ENCODE peak calls at places on chromosomes 3 and 15, in nine cellular contexts. L is H9, R is PC-9, D is nephron progenitor cell, G is IMR-90, C is AG10803, A is colonic mucosa, J is OCI-LY7, K is GM06990. P is an unnamed sample.

GRCh38 chr15:65956307-65956706 is 87.0 kb downstream of the RAB11A start:
- DNase-seq in L (no peak), R (no peak), D (no peak), G (no peak), C (no peak), A (no peak), J (no peak), K (no peak), P (no peak)

GRCh38 chr15:74422370-74422722 is 11.4 kb downstream of the SEMA7A start:
- DNase-seq in L (no peak), R (no peak), D (no peak), G (no peak), C (no peak), A (no peak), J (no peak), K (no peak), P (no peak)

GRCh38 chr3:156718622-156719300 is 44.4 kb downstream of the TIPARP start:
- DNase-seq in L (no peak), R (peak), D (no peak), G (peak), C (peak), A (no peak), J (no peak), K (no peak), P (no peak)

GRCh38 chr15:51077565-51078153 is 17.0 kb downstream of the TNFAIP8L3 start:
- DNase-seq in L (peak), R (no peak), D (peak), G (no peak), C (peak), A (peak), J (peak), K (peak), P (peak)

GRCh38 chr15:42964476-42964875 is 43.9 kb upstream of the TTBK2 start:
- DNase-seq in L (no peak), R (no peak), D (no peak), G (no peak), C (no peak), A (no peak), J (no peak), K (no peak), P (no peak)

GRCh38 chr15:26453914-26454313 is 319.0 kb downstream of the GABRB3 start:
- DNase-seq in L (peak), R (no peak), D (peak), G (no peak), C (no peak), A (no peak), J (no peak), K (no peak), P (no peak)

GRCh38 chr3:10706156-10707088 is 109.6 kb upstream of the SLC6A11 start:
- DNase-seq in L (peak), R (no peak), D (no peak), G (no peak), C (no peak), A (no peak), J (peak), K (no peak), P (no peak)

GRCh38 chr3:150998996-150999395 is 26.5 kb upstream of the CLRN1 start:
- DNase-seq in L (no peak), R (no peak), D (no peak), G (no peak), C (no peak), A (no peak), J (no peak), K (no peak), P (no peak)

GRCh38 chr3:10870296-10870695 is 54.3 kb downstream of the SLC6A11 start:
- DNase-seq in L (no peak), R (no peak), D (no peak), G (no peak), C (no peak), A (no peak), J (no peak), K (no peak), P (no peak)

GRCh38 chr3:100588251-100588650 is 21.1 kb upstream of the ADGRG7 start:
- DNase-seq in L (no peak), R (no peak), D (no peak), G (no peak), C (no peak), A (no peak), J (no peak), K (no peak), P (no peak)

GRCh38 chr15:99967841-99968371 is 234.7 kb upstream of the LYSMD4 start:
- DNase-seq in L (no peak), R (no peak), D (no peak), G (no peak), C (no peak), A (no peak), J (no peak), K (no peak), P (no peak)

GRCh38 chr15:20106026-20106425 is 435.6 kb downstream of the GOLGA6L6 start:
- DNase-seq in L (peak), R (peak), D (no peak), G (no peak), C (no peak), A (no peak), J (no peak), K (no peak), P (no peak)

GRCh38 chr15:66169023-66169422 is 84.5 kb downstream of the MEGF11 start:
- DNase-seq in L (no peak), R (no peak), D (no peak), G (no peak), C (no peak), A (no peak), J (peak), K (peak), P (no peak)

GRCh38 chr3:15313461-15313860 is 18.9 kb downstream of the SH3BP5 start:
- DNase-seq in L (no peak), R (no peak), D (no peak), G (no peak), C (no peak), A (no peak), J (no peak), K (no peak), P (no peak)

GRCh38 chr3:42988566-42988965 is 9.5 kb downstream of the GASK1A start:
- DNase-seq in L (no peak), R (no peak), D (no peak), G (no peak), C (no peak), A (no peak), J (no peak), K (no peak), P (no peak)

GRCh38 chr3:171028025-171028778 is 1.7 kb upstream of the SLC2A2 start:
- DNase-seq in L (peak), R (peak), D (peak), G (peak), C (peak), A (peak), J (no peak), K (no peak), P (no peak)

GRCh38 chr15:70208332-70208731 is 110.6 kb upstream of the TLE3 start:
- DNase-seq in L (peak), R (no peak), D (no peak), G (no peak), C (no peak), A (no peak), J (no peak), K (no peak), P (no peak)

GRCh38 chr15:31372635-31373091 is 46.0 kb downstream of the KLF13 start:
- DNase-seq in L (peak), R (no peak), D (peak), G (peak), C (peak), A (no peak), J (no peak), K (no peak), P (no peak)

GRCh38 chr3:18442743-18443669 is 17.9 kb upstream of the SATB1 start:
- DNase-seq in L (no peak), R (no peak), D (peak), G (no peak), C (no peak), A (no peak), J (no peak), K (no peak), P (no peak)

GRCh38 chr15:77121599-77121998 is 50.7 kb upstream of the TSPAN3 start:
- DNase-seq in L (no peak), R (no peak), D (no peak), G (no peak), C (no peak), A (no peak), J (no peak), K (no peak), P (no peak)

GRCh38 chr15:79942656-79943481 is 28.1 kb downstream of the BCL2A1 start:
- DNase-seq in L (no peak), R (no peak), D (no peak), G (peak), C (no peak), A (no peak), J (no peak), K (no peak), P (no peak)

GRCh38 chr15:77530576-77530975 is 102.1 kb downstream of the LINGO1 start:
- DNase-seq in L (no peak), R (peak), D (no peak), G (no peak), C (peak), A (no peak), J (no peak), K (no peak), P (no peak)

GRCh38 chr3:41649129-41649739 is 312.7 kb downstream of the ULK4 start:
- DNase-seq in L (no peak), R (no peak), D (no peak), G (no peak), C (no peak), A (no peak), J (no peak), K (no peak), P (no peak)

DNA sequence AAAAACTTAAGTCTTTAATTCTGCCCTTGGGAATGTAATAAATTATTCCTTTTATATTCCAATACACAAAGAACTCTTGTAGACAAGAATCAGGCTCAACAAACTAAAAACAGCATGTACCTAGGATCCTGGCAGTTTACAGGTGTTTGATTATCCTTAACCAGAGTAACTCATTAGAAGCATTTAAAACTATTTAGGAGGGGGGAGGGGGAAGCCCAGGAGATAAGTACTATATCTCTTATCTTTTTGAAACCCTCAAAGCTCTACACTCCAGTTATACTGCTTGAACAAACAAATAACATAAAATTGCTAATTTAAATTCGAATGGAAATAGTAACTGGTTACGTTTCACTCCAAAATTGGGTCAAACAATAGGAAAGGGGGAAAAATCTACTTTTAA is 1.9 kb downstream of the CNBP start:
- DNase-seq in L (no peak), R (no peak), D (no peak), G (no peak), C (no peak), A (no peak), J (no peak), K (no peak), P (no peak)
- TF ChIP-seq CTCF in L (no peak), R (no peak), D (no peak), G (no peak), C (no peak), A (no peak), J (no peak), K (no peak), P (no peak)

DNA sequence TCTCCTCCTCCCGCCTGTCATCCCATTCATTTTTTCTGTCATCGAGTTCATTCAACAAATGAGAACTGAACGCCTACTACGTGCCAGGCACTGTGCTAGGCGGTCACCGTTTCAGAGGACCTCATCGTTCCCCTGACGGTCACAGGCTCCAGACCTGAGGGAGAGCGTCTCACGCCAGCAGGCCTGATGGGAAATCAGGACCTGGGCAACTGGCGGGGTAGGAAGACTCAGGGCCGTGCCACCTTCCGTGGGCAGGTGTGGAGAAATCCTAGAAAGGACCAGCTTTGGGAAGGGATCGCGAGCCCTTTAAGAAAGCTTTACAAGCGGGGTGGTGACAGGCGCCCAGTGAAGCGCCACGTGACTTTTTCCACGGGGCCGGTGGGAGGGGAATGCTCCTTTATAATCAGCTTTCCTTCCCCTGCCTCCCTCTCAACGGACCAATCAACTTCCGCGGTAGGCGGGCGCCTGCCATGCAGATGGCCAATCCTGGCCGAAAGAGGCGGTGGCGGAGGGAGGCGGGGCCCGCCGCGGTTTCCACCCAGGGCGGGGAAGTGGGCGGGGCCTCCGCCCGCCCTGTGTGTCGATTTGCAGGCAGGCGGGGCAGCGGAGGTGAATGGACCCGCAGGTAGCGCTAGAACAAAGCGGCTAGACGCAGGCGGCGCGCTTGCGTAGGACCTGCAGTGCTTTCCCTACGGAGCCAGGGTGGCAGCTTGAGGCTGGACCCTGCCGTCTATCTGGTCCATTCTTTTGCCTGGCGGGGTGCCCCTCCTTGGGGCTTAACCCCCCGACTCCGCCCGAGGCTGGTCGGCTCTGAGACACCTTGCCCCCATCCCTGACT is 816 bp upstream of the DUSP7 start:
- DNase-seq in L (peak), R (peak), D (peak), G (peak), C (peak), A (peak), J (peak), K (peak), P (peak)
- TF ChIP-seq CTCF in L (no peak), R (no peak), D (no peak), G (no peak), C (no peak), A (no peak), J (no peak), K (no peak), P (no peak)

DNA sequence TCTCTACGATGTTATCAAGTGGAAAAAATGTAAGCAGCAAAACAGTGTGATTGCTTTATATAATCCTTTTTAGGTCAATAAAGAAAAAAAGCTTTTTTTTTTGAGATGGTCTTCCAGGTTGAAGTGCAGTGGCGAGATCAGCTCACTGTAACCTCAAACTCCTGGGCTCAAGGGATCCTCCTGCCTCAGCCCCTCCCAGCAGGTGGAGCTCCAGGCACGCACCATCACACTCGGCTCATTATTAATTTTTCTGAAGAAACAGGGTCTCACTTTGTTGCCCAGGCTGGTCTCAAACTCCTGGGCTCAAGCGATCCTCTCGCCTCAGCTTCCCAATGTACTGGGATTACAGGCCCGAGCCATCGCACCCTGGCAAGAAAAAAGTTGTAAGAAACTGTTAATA is 17.3 kb downstream of the RNF168 start:
- DNase-seq in L (no peak), R (no peak), D (no peak), G (no peak), C (no peak), A (no peak), J (no peak), K (no peak), P (no peak)
- TF ChIP-seq CTCF in L (peak), R (peak), D (no peak), G (peak), C (peak), A (no peak), J (peak), K (peak), P (peak)

DNA sequence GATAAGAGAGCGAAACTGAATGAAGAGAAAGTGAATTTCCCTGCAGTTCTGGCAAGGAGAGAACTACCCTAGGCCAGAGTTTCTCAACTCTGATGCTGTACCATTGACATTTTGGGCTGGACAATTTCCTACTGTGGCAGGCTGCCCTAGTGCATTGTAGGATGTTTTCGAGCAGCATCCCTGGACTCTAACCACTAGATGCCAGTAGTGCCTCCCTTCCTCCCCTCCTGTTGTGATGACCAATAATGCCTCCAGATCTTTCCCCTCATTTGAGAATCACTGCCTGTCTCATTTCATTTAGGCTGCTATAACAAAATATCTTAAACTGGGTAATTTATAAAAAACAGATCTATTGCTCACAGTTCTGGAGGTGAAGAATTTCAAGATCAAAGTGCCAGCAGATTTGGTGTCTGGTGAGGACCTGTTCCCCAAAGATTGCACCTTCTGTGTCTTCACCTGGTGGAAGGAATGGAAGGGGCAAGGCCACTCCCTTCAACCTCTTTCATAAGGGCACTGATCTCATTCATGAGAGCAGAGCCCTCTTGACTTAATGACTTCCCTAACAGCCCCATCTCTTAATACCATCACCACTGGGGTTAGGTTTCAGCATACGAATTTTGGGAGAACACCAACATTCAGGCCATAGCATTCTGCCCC is 188.9 kb upstream of the MEIS2 start:
- DNase-seq in L (peak), R (no peak), D (peak), G (peak), C (peak), A (no peak), J (peak), K (no peak), P (no peak)
- TF ChIP-seq CTCF in L (peak), R (peak), D (peak), G (peak), C (peak), A (no peak), J (peak), K (peak), P (no peak)

DNA sequence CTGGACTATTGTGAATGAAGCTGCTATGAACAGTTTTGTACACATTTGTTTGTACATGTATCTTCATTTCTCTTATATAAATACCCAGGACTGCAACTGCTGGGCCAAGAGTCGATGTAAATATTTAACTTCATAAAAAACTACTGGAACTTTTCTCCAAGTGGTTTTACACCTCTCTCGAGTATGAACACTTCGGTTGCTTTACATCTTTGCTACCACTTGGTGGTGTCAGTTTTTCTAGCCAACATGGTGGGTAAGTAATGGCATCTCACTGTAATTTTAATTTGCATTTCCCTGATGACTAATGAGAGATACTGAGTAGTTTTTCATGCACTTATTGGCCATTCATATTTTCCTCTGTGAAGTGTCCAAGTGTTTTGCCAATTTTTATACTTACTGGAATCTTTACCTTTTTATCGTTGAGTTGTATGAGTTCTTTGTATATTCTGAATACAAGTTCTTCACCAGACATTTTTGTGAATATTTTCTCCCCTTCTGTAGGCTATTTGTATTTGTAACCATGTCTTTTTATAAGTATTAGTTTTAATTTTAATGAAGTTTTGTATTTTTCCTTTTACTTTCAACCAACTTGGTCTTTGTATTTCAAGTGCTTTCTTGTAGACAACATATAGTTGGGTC is 44.4 kb downstream of the PCOLCE2 start:
- DNase-seq in L (no peak), R (peak), D (no peak), G (peak), C (peak), A (no peak), J (peak), K (no peak), P (peak)
- TF ChIP-seq CTCF in L (peak), R (peak), D (peak), G (peak), C (peak), A (peak), J (peak), K (peak), P (peak)

GRCh38 chr3:133124511-133124910 is 86.3 kb downstream of the TMEM108 start:
- DNase-seq in L (no peak), R (no peak), D (no peak), G (no peak), C (no peak), A (no peak), J (no peak), K (no peak), P (no peak)
- TF ChIP-seq CTCF in L (no peak), R (no peak), D (no peak), G (no peak), C (no peak), A (no peak), J (no peak), K (no peak), P (no peak)

GRCh38 chr3:112136959-112137693 is 4.1 kb upstream of the GCSAM start:
- DNase-seq in L (peak), R (peak), D (peak), G (peak), C (peak), A (no peak), J (peak), K (no peak), P (no peak)
- TF ChIP-seq CTCF in L (peak), R (peak), D (peak), G (peak), C (peak), A (peak), J (peak), K (peak), P (peak)